ENCODE peak calls at places on chromosomes 12 and 14, in six cellular contexts. S, Z, O, Y, B and L are unnamed samples.

GRCh38 chr14:99529899-99530298 is 48.7 kb downstream of the CCNK start:
- DNase-seq in S (no peak), Z (no peak), O (no peak), Y (no peak), B (no peak), L (no peak)

GRCh38 chr14:100288382-100289185 is 17.7 kb downstream of the SLC25A29 start:
- DNase-seq in S (no peak), Z (no peak), O (no peak), Y (no peak), B (peak; percentile 24), L (no peak)

GRCh38 chr12:1398673-1399072 is 195.7 kb downstream of the FBXL14 start:
- DNase-seq in S (no peak), Z (no peak), O (no peak), Y (no peak), B (no peak), L (no peak)

GRCh38 chr14:92819011-92819410 is 24.9 kb downstream of the GOLGA5 start:
- DNase-seq in S (no peak), Z (no peak), O (no peak), Y (no peak), B (no peak), L (no peak)

GRCh38 chr14:73977896-73978295 is 27.8 kb downstream of the COQ6 start:
- DNase-seq in S (no peak), Z (no peak), O (peak; percentile 26), Y (no peak), B (no peak), L (no peak)

GRCh38 chr12:57227315-57228115 is 2.0 kb upstream of the SHMT2 start:
- DNase-seq in S (no peak), Z (no peak), O (no peak), Y (no peak), B (no peak), L (no peak)

GRCh38 chr12:120590741-120591407 is 9.7 kb upstream of the POP5 start:
- DNase-seq in S (no peak), Z (no peak), O (no peak), Y (no peak), B (no peak), L (no peak)

GRCh38 chr14:62126885-62127478 is 364.8 kb downstream of the SNAPC1 start:
- DNase-seq in S (peak; percentile 7), Z (no peak), O (peak; percentile 26), Y (no peak), B (no peak), L (no peak)

GRCh38 chr12:85509857-85510256 is 229.8 kb downstream of the ALX1 start:
- DNase-seq in S (no peak), Z (no peak), O (no peak), Y (no peak), B (no peak), L (no peak)

GRCh38 chr14:58133739-58134138 is 18.3 kb downstream of the ARMH4 start:
- DNase-seq in S (no peak), Z (no peak), O (no peak), Y (no peak), B (no peak), L (no peak)

GRCh38 chr12:3594966-3595365 is 104.0 kb downstream of the PRMT8 start:
- DNase-seq in S (no peak), Z (no peak), O (no peak), Y (no peak), B (no peak), L (no peak)

GRCh38 chr12:123660328-123660727 is 10.6 kb upstream of the TCTN2 start:
- DNase-seq in S (no peak), Z (no peak), O (no peak), Y (no peak), B (no peak), L (no peak)

GRCh38 chr14:93861846-93862641 is 65.1 kb upstream of the FAM181A start:
- DNase-seq in S (no peak), Z (no peak), O (no peak), Y (no peak), B (no peak), L (no peak)

GRCh38 chr12:79936670-79937069 is 1.8 kb upstream of the PPP1R12A start:
- DNase-seq in S (no peak), Z (no peak), O (no peak), Y (no peak), B (no peak), L (no peak)

GRCh38 chr14:52363001-52363704 is 49.0 kb downstream of the PTGER2 start:
- DNase-seq in S (no peak), Z (no peak), O (no peak), Y (no peak), B (no peak), L (no peak)

GRCh38 chr12:62917939-62918338 is 17.0 kb downstream of the PPM1H start:
- DNase-seq in S (no peak), Z (no peak), O (no peak), Y (no peak), B (no peak), L (no peak)

GRCh38 chr12:121465921-121466799 is 66.2 kb downstream of the RNF34 start:
- DNase-seq in S (peak; percentile 52), Z (peak; percentile 19), O (no peak), Y (peak; percentile 20), B (no peak), L (peak; percentile 57)

GRCh38 chr14:54366726-54367707 is 29.8 kb upstream of the CDKN3 start:
- DNase-seq in S (no peak), Z (peak; percentile 11), O (no peak), Y (no peak), B (peak; percentile 49), L (no peak)

GRCh38 chr12:42679402-42679801 is 89.9 kb upstream of the PRICKLE1 start:
- DNase-seq in S (no peak), Z (no peak), O (no peak), Y (no peak), B (no peak), L (no peak)

GRCh38 chr14:68470361-68470760 is 322.5 kb downstream of the ZFP36L1 start:
- DNase-seq in S (no peak), Z (no peak), O (no peak), Y (no peak), B (no peak), L (no peak)

GRCh38 chr12:82805812-82806497 is 119.2 kb downstream of the TMTC2 start:
- DNase-seq in S (no peak), Z (no peak), O (no peak), Y (no peak), B (no peak), L (no peak)

GRCh38 chr12:124640096-124640495 is 72.7 kb upstream of the NCOR2 start:
- DNase-seq in S (no peak), Z (no peak), O (no peak), Y (no peak), B (no peak), L (no peak)

GRCh38 chr12:17079251-17079909 is 473.4 kb upstream of the LMO3 start:
- DNase-seq in S (no peak), Z (no peak), O (no peak), Y (no peak), B (no peak), L (no peak)

GRCh38 chr12:113561381-113561780 is 89.7 kb upstream of the LHX5 start:
- DNase-seq in S (no peak), Z (no peak), O (no peak), Y (no peak), B (no peak), L (no peak)

GRCh38 chr14:47442206-47442605 is 233.2 kb downstream of the MDGA2 start:
- DNase-seq in S (peak; percentile 6), Z (no peak), O (no peak), Y (no peak), B (no peak), L (no peak)

GRCh38 chr12:117100251-117100650 is 1.0 kb upstream of the TESC start:
- DNase-seq in S (peak; percentile 32), Z (no peak), O (no peak), Y (no peak), B (no peak), L (no peak)

GRCh38 chr12:54431911-54432814 is 13.1 kb upstream of the ITGA5 start:
- DNase-seq in S (peak; percentile 72), Z (no peak), O (no peak), Y (no peak), B (no peak), L (peak; percentile 76)

GRCh38 chr12:107236824-107237467 is 143.6 kb upstream of the CRY1 start:
- DNase-seq in S (no peak), Z (no peak), O (no peak), Y (no peak), B (no peak), L (no peak)

GRCh38 chr12:108773798-108774788 is 42.8 kb upstream of the CORO1C start:
- DNase-seq in S (peak; percentile 52), Z (no peak), O (peak; percentile 46), Y (no peak), B (peak; percentile 89), L (peak; percentile 92)

GRCh38 chr12:49870501-49871262 is 27.8 kb upstream of the BCDIN3D start:
- DNase-seq in S (no peak), Z (no peak), O (no peak), Y (no peak), B (no peak), L (no peak)

GRCh38 chr12:15446798-15447197 is 124.5 kb downstream of the PTPRO start:
- DNase-seq in S (no peak), Z (no peak), O (no peak), Y (no peak), B (no peak), L (no peak)

GRCh38 chr14:94394594-94395305 is 6.3 kb upstream of the SERPINA1 start:
- DNase-seq in S (no peak), Z (no peak), O (no peak), Y (no peak), B (no peak), L (peak; percentile 49)

GRCh38 chr14:59150990-59151389 is 37.5 kb upstream of the DAAM1 start:
- DNase-seq in S (no peak), Z (no peak), O (no peak), Y (no peak), B (no peak), L (no peak)